ENCODE peak calls at places on chromosomes 11 and 22, in nine cellular contexts. S is fibroblast of gingiva, J is cardiac muscle cell, C is GF-D8, A is non-pigmented ciliary epithelial cell, G is ovary, F is neural crest cell, M is SJSA1, D is mucosa of descending colon. H is an unnamed sample.

GRCh38 chr11:129814244-129814992 is 1.2 kb upstream of the TMEM45B start:
- DNase-seq in S (no peak), J (no peak), C (peak), A (no peak), G (no peak), F (no peak), M (no peak), D (no peak), H (no peak)

GRCh38 chr11:98625526-98625925 is 395.2 kb upstream of the CNTN5 start:
- DNase-seq in S (no peak), J (no peak), C (no peak), A (no peak), G (no peak), F (no peak), M (no peak), D (no peak), H (no peak)

GRCh38 chr22:28923826-28924732 is 40.7 kb downstream of the ZNRF3 start:
- DNase-seq in S (no peak), J (no peak), C (no peak), A (no peak), G (peak), F (peak), M (no peak), D (peak), H (peak)

GRCh38 chr11:765025-765801 is 12.1 kb downstream of the GATD1 start:
- DNase-seq in S (peak), J (peak), C (no peak), A (no peak), G (peak), F (peak), M (peak), D (peak), H (no peak)

GRCh38 chr11:13343931-13344717 is 66.5 kb downstream of the BMAL1 start:
- DNase-seq in S (peak), J (peak), C (no peak), A (peak), G (peak), F (peak), M (peak), D (no peak), H (peak)

GRCh38 chr11:107276057-107276456 is 181.6 kb downstream of the CWF19L2 start:
- DNase-seq in S (peak), J (peak), C (no peak), A (no peak), G (no peak), F (no peak), M (no peak), D (no peak), H (no peak)

GRCh38 chr11:27820249-27820648 is 120.0 kb upstream of the BDNF start:
- DNase-seq in S (peak), J (no peak), C (no peak), A (no peak), G (no peak), F (no peak), M (no peak), D (no peak), H (no peak)

GRCh38 chr11:113253406-113253805 is 61.0 kb upstream of the TTC12 start:
- DNase-seq in S (no peak), J (no peak), C (no peak), A (no peak), G (no peak), F (no peak), M (no peak), D (no peak), H (no peak)

GRCh38 chr22:41501209-41501608 is 32.3 kb downstream of the ACO2 start:
- DNase-seq in S (no peak), J (no peak), C (no peak), A (no peak), G (no peak), F (no peak), M (no peak), D (no peak), H (no peak)

GRCh38 chr22:39646614-39647210 is 76.2 kb downstream of the CACNA1I start:
- DNase-seq in S (no peak), J (no peak), C (no peak), A (no peak), G (no peak), F (no peak), M (no peak), D (no peak), H (no peak)

GRCh38 chr11:116360542-116360941 is 412.2 kb downstream of the BUD13 start:
- DNase-seq in S (no peak), J (no peak), C (no peak), A (no peak), G (no peak), F (no peak), M (no peak), D (no peak), H (no peak)

GRCh38 chr11:116837231-116838091 is at the start of gene APOA1:
- DNase-seq in S (no peak), J (peak), C (no peak), A (no peak), G (peak), F (peak), M (no peak), D (no peak), H (peak)

GRCh38 chr22:49146511-49146910 is 681.2 kb downstream of the BRD1 start:
- DNase-seq in S (no peak), J (no peak), C (no peak), A (no peak), G (no peak), F (no peak), M (no peak), D (no peak), H (no peak)

GRCh38 chr11:99494065-99494464 is 473.3 kb downstream of the CNTN5 start:
- DNase-seq in S (no peak), J (no peak), C (no peak), A (no peak), G (no peak), F (no peak), M (no peak), D (no peak), H (no peak)

GRCh38 chr11:57406337-57406904 is 16.0 kb upstream of the PRG2 start:
- DNase-seq in S (no peak), J (no peak), C (peak), A (no peak), G (no peak), F (no peak), M (no peak), D (no peak), H (no peak)

GRCh38 chr11:46352063-46352841 is 5.0 kb downstream of the DGKZ start:
- DNase-seq in S (no peak), J (peak), C (no peak), A (no peak), G (no peak), F (peak), M (no peak), D (peak), H (no peak)

GRCh38 chr11:103450241-103450640 is 341.0 kb downstream of the DYNC2H1 start:
- DNase-seq in S (peak), J (no peak), C (no peak), A (no peak), G (no peak), F (no peak), M (no peak), D (no peak), H (no peak)

GRCh38 chr22:36425977-36426523 is 38.3 kb upstream of the MYH9 start:
- DNase-seq in S (no peak), J (peak), C (peak), A (no peak), G (peak), F (peak), M (no peak), D (peak), H (peak)

GRCh38 chr11:40316171-40316570 is 1143.3 kb downstream of the LRRC4C start:
- DNase-seq in S (no peak), J (no peak), C (no peak), A (no peak), G (no peak), F (no peak), M (no peak), D (no peak), H (no peak)

GRCh38 chr11:76850815-76851214 is 9.9 kb upstream of the ACER3 start:
- DNase-seq in S (peak), J (peak), C (no peak), A (no peak), G (no peak), F (no peak), M (no peak), D (no peak), H (no peak)

GRCh38 chr11:120581317-120581716 is 69.8 kb downstream of the GRIK4 start:
- DNase-seq in S (no peak), J (no peak), C (peak), A (no peak), G (no peak), F (no peak), M (no peak), D (no peak), H (no peak)

GRCh38 chr11:27201454-27202302 is 161.1 kb downstream of the BBOX1 start:
- DNase-seq in S (peak), J (peak), C (no peak), A (no peak), G (peak), F (no peak), M (peak), D (peak), H (peak)

GRCh38 chr11:105968021-105968697 is 53.9 kb downstream of the MSANTD4 start:
- DNase-seq in S (peak), J (peak), C (no peak), A (peak), G (no peak), F (no peak), M (no peak), D (no peak), H (no peak)

GRCh38 chr22:45034821-45035220 is 25.0 kb upstream of the PHF21B start:
- DNase-seq in S (no peak), J (no peak), C (no peak), A (no peak), G (no peak), F (no peak), M (no peak), D (no peak), H (no peak)

GRCh38 chr22:33886696-33887095 is 33.6 kb downstream of the LARGE1 start:
- DNase-seq in S (no peak), J (no peak), C (no peak), A (no peak), G (no peak), F (no peak), M (no peak), D (no peak), H (no peak)

GRCh38 chr11:29324328-29324727 is 692.5 kb downstream of the KCNA4 start:
- DNase-seq in S (peak), J (peak), C (no peak), A (no peak), G (no peak), F (no peak), M (no peak), D (no peak), H (no peak)

GRCh38 chr11:73210916-73211667 is 7.0 kb upstream of the P2RY2 start:
- DNase-seq in S (no peak), J (no peak), C (peak), A (no peak), G (no peak), F (no peak), M (no peak), D (peak), H (no peak)

GRCh38 chr22:24054356-24054755 is 43.3 kb downstream of the CABIN1 start:
- DNase-seq in S (no peak), J (no peak), C (no peak), A (no peak), G (no peak), F (no peak), M (no peak), D (no peak), H (no peak)

GRCh38 chr11:33777906-33778305 is 3.6 kb upstream of the FBXO3 start:
- DNase-seq in S (no peak), J (no peak), C (no peak), A (no peak), G (no peak), F (no peak), M (no peak), D (no peak), H (no peak)

GRCh38 chr11:61460986-61461385 is 31.1 kb downstream of the SDHAF2 start:
- DNase-seq in S (no peak), J (no peak), C (no peak), A (no peak), G (no peak), F (no peak), M (no peak), D (no peak), H (no peak)